ENCODE peak calls at places on chromosomes 3 and 15, in ten cellular contexts. A is heart left ventricle, U is A549, K is lower leg skin, Q is uterus, I is GM12891, T is HCT116, J is thyroid gland, M is prostate gland, Z is HepG2. L is an unnamed sample.

GRCh38 chr3:127395663-127396320 is 107.9 kb upstream of the PRR20G start:
- DNase-seq in A (no peak), U (no peak), K (no peak), Q (no peak), I (no peak), T (no peak), J (no peak), M (no peak), Z (no peak), L (no peak)

GRCh38 chr3:53219897-53220483 is 35.8 kb downstream of the TKT start:
- DNase-seq in A (peak; percentile 81), U (peak; percentile 74), K (peak; percentile 94), Q (peak; percentile 63), I (peak; percentile 72), T (peak; percentile 57), J (peak; percentile 87), M (peak; percentile 72), Z (peak; percentile 76), L (peak; percentile 82)

GRCh38 chr3:18237251-18238005 is 187.7 kb downstream of the SATB1 start:
- DNase-seq in A (no peak), U (no peak), K (no peak), Q (no peak), I (no peak), T (peak; percentile 13), J (no peak), M (no peak), Z (no peak), L (no peak)

GRCh38 chr3:49724586-49724985 is 835 bp upstream of the GMPPB start:
- DNase-seq in A (peak; percentile 31), U (no peak), K (peak; percentile 86), Q (peak; percentile 46), I (no peak), T (no peak), J (peak; percentile 43), M (no peak), Z (no peak), L (peak; percentile 61)

GRCh38 chr3:27326211-27326948 is 42.8 kb downstream of the NEK10 start:
- DNase-seq in A (peak; percentile 44), U (no peak), K (no peak), Q (peak; percentile 17), I (no peak), T (no peak), J (no peak), M (no peak), Z (no peak), L (no peak)

GRCh38 chr3:43968465-43968864 is 273.2 kb upstream of the TOPAZ1 start:
- DNase-seq in A (no peak), U (no peak), K (no peak), Q (no peak), I (no peak), T (no peak), J (no peak), M (no peak), Z (no peak), L (no peak)

GRCh38 chr3:183116051-183116614 is 16.8 kb upstream of the MCCC1 start:
- DNase-seq in A (no peak), U (peak; percentile 64), K (no peak), Q (no peak), I (peak; percentile 80), T (no peak), J (no peak), M (peak; percentile 39), Z (peak; percentile 39), L (peak; percentile 49)

GRCh38 chr15:72538931-72539330 is 64.8 kb downstream of the ARIH1 start:
- DNase-seq in A (no peak), U (no peak), K (no peak), Q (no peak), I (no peak), T (no peak), J (no peak), M (no peak), Z (no peak), L (no peak)

GRCh38 chr3:155497930-155498647 is 204.6 kb upstream of the STRIT1 start:
- DNase-seq in A (no peak), U (peak; percentile 32), K (no peak), Q (no peak), I (no peak), T (peak; percentile 60), J (no peak), M (no peak), Z (peak; percentile 7), L (no peak)

GRCh38 chr15:40093224-40093842 is 15.3 kb downstream of the BMF start:
- DNase-seq in A (no peak), U (no peak), K (peak; percentile 90), Q (no peak), I (no peak), T (no peak), J (no peak), M (no peak), Z (no peak), L (no peak)

GRCh38 chr15:59556405-59556804 is 55.2 kb upstream of the GCNT3 start:
- DNase-seq in A (no peak), U (no peak), K (no peak), Q (no peak), I (no peak), T (no peak), J (no peak), M (no peak), Z (no peak), L (no peak)

GRCh38 chr3:68972358-68972979 is 40.1 kb upstream of the TAFA4 start:
- DNase-seq in A (peak; percentile 22), U (peak; percentile 36), K (no peak), Q (no peak), I (peak; percentile 13), T (peak; percentile 44), J (peak; percentile 46), M (peak; percentile 23), Z (peak; percentile 63), L (peak; percentile 62)

GRCh38 chr3:123590685-123591450 is 6.0 kb upstream of the HACD2 start:
- DNase-seq in A (no peak), U (no peak), K (no peak), Q (no peak), I (no peak), T (no peak), J (no peak), M (no peak), Z (no peak), L (peak; percentile 46)

GRCh38 chr15:55222588-55222987 is 25.8 kb upstream of the RSL24D1 start:
- DNase-seq in A (no peak), U (no peak), K (no peak), Q (no peak), I (no peak), T (no peak), J (no peak), M (no peak), Z (no peak), L (no peak)

GRCh38 chr15:89997079-89997478 is 4.0 kb upstream of the ZNF710 start:
- DNase-seq in A (no peak), U (no peak), K (no peak), Q (no peak), I (no peak), T (no peak), J (no peak), M (no peak), Z (no peak), L (no peak)

GRCh38 chr15:90000175-90000923 is 775 bp upstream of the ZNF710 start:
- DNase-seq in A (no peak), U (no peak), K (peak; percentile 91), Q (peak; percentile 40), I (peak; percentile 55), T (no peak), J (peak; percentile 24), M (no peak), Z (no peak), L (peak; percentile 43)

GRCh38 chr15:89998923-89999675 is 2.0 kb upstream of the ZNF710 start:
- DNase-seq in A (no peak), U (no peak), K (no peak), Q (no peak), I (no peak), T (no peak), J (no peak), M (no peak), Z (no peak), L (no peak)

GRCh38 chr15:89999676-90000174 is 1.4 kb upstream of the ZNF710 start:
- DNase-seq in A (no peak), U (no peak), K (no peak), Q (peak; percentile 22), I (no peak), T (no peak), J (no peak), M (no peak), Z (no peak), L (peak; percentile 16)

GRCh38 chr15:89998141-89998661 is 2.9 kb upstream of the ZNF710 start:
- DNase-seq in A (no peak), U (peak; percentile 92), K (no peak), Q (no peak), I (no peak), T (peak; percentile 69), J (no peak), M (no peak), Z (peak; percentile 69), L (peak; percentile 60)
- TF ChIP-seq POLR2A in A (no peak), U (peak; percentile 18), K (no peak), Q (no peak), I (no peak), T (no peak), J (no peak), M (no peak), Z (no peak), L (no peak)

GRCh38 chr3:15428539-15428938 is 1.1 kb downstream of the EAF1 start:
- DNase-seq in A (no peak), U (no peak), K (peak; percentile 57), Q (no peak), I (no peak), T (no peak), J (no peak), M (no peak), Z (no peak), L (peak; percentile 51)
- TF ChIP-seq POLR2A in A (no peak), U (no peak), K (no peak), Q (no peak), I (no peak), T (no peak), J (no peak), M (no peak), Z (no peak), L (no peak)

GRCh38 chr3:108298056-108298455 is 1.7 kb downstream of the HHLA2 start:
- DNase-seq in A (no peak), U (no peak), K (no peak), Q (no peak), I (no peak), T (no peak), J (no peak), M (no peak), Z (no peak), L (no peak)
- TF ChIP-seq POLR2A in A (no peak), U (no peak), K (no peak), Q (no peak), I (no peak), T (no peak), J (no peak), M (no peak), Z (no peak), L (no peak)

DNA sequence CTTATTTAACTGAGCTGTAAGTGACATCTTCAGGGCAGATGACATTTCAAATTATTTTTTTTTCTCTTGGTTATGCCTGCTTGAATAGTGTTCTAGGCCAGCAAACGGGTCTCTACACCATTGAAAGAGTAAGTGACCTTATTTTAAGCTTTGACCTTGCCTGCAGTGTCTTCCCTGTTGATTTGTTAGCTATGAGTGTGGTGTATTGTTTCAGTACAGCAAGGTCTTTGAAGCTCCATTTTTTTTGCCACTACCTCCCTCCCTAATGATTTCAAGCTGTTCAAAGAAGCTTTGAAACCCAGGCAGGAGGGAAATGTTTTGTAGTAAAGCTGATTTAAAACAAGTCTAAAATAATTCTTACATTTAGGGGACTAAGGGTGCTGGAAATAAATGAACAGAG is 1249.9 kb downstream of the ROBO1 start:
- DNase-seq in A (no peak), U (no peak), K (no peak), Q (no peak), I (no peak), T (no peak), J (no peak), M (no peak), Z (no peak), L (no peak)
- TF ChIP-seq POLR2A in A (no peak), U (no peak), K (no peak), Q (no peak), I (no peak), T (no peak), J (no peak), M (no peak), Z (no peak), L (no peak)

L was measured in erythroblast.